ENCODE peak calls at places on chromosomes 2 and 18, in seven cellular contexts. K is adrenal gland, A is foreskin fibroblast, H is choroid plexus epithelial cell, J is upper lobe of right lung, Y is GM12865, C is body of pancreas. U is an unnamed sample.

GRCh38 chr2:24418166-24418843 is 58.0 kb upstream of the ITSN2 start:
- DNase-seq in K (no peak), A (no peak), H (no peak), J (no peak), Y (no peak), C (no peak), U (no peak)

GRCh38 chr18:11323359-11323819 is 174.0 kb upstream of the PIEZO2 start:
- DNase-seq in K (peak), A (peak), H (peak), J (no peak), Y (no peak), C (no peak), U (no peak)

GRCh38 chr2:198309673-198310280 is 505.4 kb downstream of the PLCL1 start:
- DNase-seq in K (peak), A (peak), H (peak), J (no peak), Y (peak), C (peak), U (peak)

GRCh38 chr2:16671760-16672159 is 6.1 kb upstream of the CYRIA start:
- DNase-seq in K (no peak), A (no peak), H (peak), J (no peak), Y (no peak), C (peak), U (no peak)

GRCh38 chr2:112161431-112162145 is 23.4 kb downstream of the FBLN7 start:
- DNase-seq in K (no peak), A (no peak), H (no peak), J (peak), Y (no peak), C (no peak), U (no peak)

GRCh38 chr2:6352906-6353515 is 512.7 kb downstream of the CMPK2 start:
- DNase-seq in K (peak), A (peak), H (peak), J (peak), Y (no peak), C (peak), U (no peak)

GRCh38 chr2:236673126-236673822 is 103.6 kb downstream of the ACKR3 start:
- DNase-seq in K (no peak), A (no peak), H (no peak), J (no peak), Y (no peak), C (no peak), U (no peak)

GRCh38 chr2:130878316-130878715 is 41.6 kb downstream of the ARHGEF4 start:
- DNase-seq in K (no peak), A (no peak), H (no peak), J (no peak), Y (no peak), C (no peak), U (no peak)

GRCh38 chr2:190477563-190478454 is 56.7 kb downstream of the NEMP2 start:
- DNase-seq in K (no peak), A (no peak), H (peak), J (no peak), Y (no peak), C (no peak), U (no peak)

GRCh38 chr2:184879671-184880070 is 281.3 kb downstream of the ZNF804A start:
- DNase-seq in K (no peak), A (no peak), H (peak), J (no peak), Y (no peak), C (no peak), U (no peak)

GRCh38 chr18:62759704-62760402 is 44.5 kb downstream of the PHLPP1 start:
- DNase-seq in K (no peak), A (peak), H (peak), J (no peak), Y (no peak), C (no peak), U (no peak)

GRCh38 chr2:43075054-43075593 is 151.3 kb downstream of the ZFP36L2 start:
- DNase-seq in K (peak), A (peak), H (peak), J (no peak), Y (no peak), C (peak), U (no peak)

GRCh38 chr18:28158083-28158581 is 18.8 kb downstream of the CDH2 start:
- DNase-seq in K (peak), A (no peak), H (peak), J (no peak), Y (no peak), C (no peak), U (no peak)

GRCh38 chr2:237310515-237311114 is 103.3 kb downstream of the COL6A3 start:
- DNase-seq in K (no peak), A (no peak), H (peak), J (no peak), Y (no peak), C (no peak), U (no peak)

GRCh38 chr2:152115952-152116351 is 17.1 kb upstream of the CACNB4 start:
- DNase-seq in K (no peak), A (no peak), H (peak), J (no peak), Y (no peak), C (no peak), U (no peak)

GRCh38 chr2:176139621-176140020 is 10.1 kb downstream of the HOXD8 start:
- DNase-seq in K (no peak), A (no peak), H (no peak), J (no peak), Y (no peak), C (no peak), U (no peak)
- H3K4me3 ChIP-seq in K (peak), A (no peak), H (no peak), J (peak), Y (no peak), C (no peak), U (no peak)

DNA sequence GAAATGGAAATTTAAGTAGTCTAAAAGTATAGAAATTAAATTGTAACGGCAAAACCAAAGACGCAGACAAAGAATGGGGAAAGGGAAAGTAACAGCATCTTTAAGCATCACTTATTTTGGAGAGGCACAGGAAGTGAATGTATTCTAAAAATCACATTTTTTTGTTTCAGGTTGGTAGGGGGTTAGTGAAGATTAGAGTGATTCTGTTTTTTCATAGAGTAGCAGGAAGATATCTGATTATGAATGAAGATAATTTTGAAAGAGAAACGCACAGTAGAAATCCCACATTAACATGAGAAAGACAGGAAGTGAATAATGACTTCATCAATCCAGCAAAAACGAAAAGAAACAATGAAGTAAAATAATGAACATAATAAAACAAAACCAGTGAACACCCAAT is 131.2 kb downstream of the STRN start:
- DNase-seq in K (no peak), A (no peak), H (no peak), J (no peak), Y (no peak), C (no peak), U (no peak)
- H3K4me3 ChIP-seq in K (no peak), A (no peak), H (no peak), J (no peak), Y (no peak), C (no peak), U (no peak)

GRCh38 chr2:65453916-65454315 is 21.5 kb upstream of the SPRED2 start:
- DNase-seq in K (no peak), A (no peak), H (no peak), J (no peak), Y (no peak), C (no peak), U (no peak)
- H3K4me3 ChIP-seq in K (no peak), A (no peak), H (no peak), J (no peak), Y (no peak), C (no peak), U (no peak)

DNA sequence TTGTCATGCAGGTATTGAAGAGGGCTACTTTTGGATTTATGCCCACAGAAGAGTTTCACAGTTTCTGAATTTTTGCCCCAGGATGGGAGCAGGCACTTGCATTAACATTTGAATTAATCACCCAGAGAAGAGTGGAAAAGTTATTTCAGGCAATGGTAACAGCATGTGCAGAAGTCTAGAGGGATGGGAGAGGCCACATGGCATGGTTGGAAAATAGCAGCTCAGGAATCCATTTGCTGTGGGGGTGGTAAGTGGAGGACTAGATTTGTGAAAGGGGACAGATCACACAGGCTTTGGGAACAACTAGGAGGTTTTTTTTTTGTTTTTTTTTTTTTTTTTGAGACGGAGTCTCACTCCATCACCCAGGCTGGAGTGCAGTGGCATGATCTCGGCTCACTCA is 65.2 kb downstream of the NEDD4L start:
- DNase-seq in K (no peak), A (no peak), H (no peak), J (no peak), Y (no peak), C (no peak), U (no peak)
- H3K4me3 ChIP-seq in K (no peak), A (no peak), H (no peak), J (no peak), Y (no peak), C (no peak), U (no peak)

GRCh38 chr2:98822301-98823164 is 91.6 kb upstream of the MGAT4A start:
- DNase-seq in K (no peak), A (no peak), H (no peak), J (peak), Y (no peak), C (peak), U (no peak)
- H3K4me3 ChIP-seq in K (peak), A (no peak), H (no peak), J (peak), Y (no peak), C (no peak), U (no peak)

DNA sequence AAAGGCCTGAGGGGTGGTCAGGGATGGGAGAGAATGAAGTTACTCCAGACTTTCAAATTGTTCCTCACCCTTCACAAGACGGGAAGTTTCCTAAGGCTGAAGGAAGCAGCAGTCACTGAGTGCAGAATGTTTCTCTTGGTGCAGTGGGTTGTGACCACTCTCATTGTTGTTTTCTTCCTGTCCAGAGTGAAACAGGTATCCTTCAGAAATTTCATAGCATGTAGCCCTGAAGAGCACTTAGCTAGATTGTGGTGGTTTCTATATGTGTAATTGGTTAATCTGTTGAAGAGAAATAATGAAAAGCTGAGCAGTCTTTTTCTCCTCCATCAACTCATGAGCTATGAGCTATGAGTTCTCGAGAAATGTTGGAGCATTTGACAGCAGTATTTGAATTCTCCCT is 96.8 kb downstream of the GPD2 start:
- DNase-seq in K (no peak), A (no peak), H (no peak), J (no peak), Y (peak), C (no peak), U (no peak)
- H3K4me3 ChIP-seq in K (no peak), A (no peak), H (no peak), J (no peak), Y (no peak), C (no peak), U (no peak)

GRCh38 chr2:232385660-232386489 is 7.3 kb downstream of the ALPP start:
- DNase-seq in K (no peak), A (peak), H (peak), J (peak), Y (no peak), C (no peak), U (no peak)
- H3K4me3 ChIP-seq in K (no peak), A (no peak), H (peak), J (peak), Y (no peak), C (no peak), U (no peak)

GRCh38 chr2:100924122-100924519 is 78.0 kb upstream of the RPL31 start:
- DNase-seq in K (no peak), A (no peak), H (no peak), J (no peak), Y (no peak), C (no peak), U (no peak)
- H3K4me3 ChIP-seq in K (peak), A (no peak), H (no peak), J (peak), Y (no peak), C (no peak), U (no peak)

DNA sequence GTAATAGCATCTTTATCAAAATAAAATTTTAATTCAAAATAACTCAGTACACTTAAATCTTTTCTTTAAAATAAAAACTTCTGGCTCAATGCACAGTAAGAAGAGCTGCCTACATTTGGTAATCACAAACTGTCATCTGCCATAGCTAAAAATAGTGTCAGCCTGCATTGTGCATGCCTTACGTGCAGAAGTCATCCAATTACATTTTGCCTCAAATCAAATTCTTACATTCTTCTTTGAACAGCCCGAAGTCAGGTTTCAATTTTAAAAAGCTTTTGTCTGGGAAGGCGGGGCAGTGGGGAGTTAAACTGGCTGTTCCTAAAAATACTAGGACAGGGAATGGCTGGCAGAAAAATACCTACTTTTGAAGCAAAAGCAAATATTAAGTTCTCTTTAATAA is 51.1 kb downstream of the RTN4 start:
- DNase-seq in K (peak), A (peak), H (peak), J (no peak), Y (no peak), C (no peak), U (peak)
- H3K4me3 ChIP-seq in K (peak), A (peak), H (no peak), J (no peak), Y (no peak), C (no peak), U (no peak)

GRCh38 chr2:215808996-215809395 is 204.4 kb downstream of the MREG start:
- DNase-seq in K (no peak), A (no peak), H (no peak), J (no peak), Y (no peak), C (no peak), U (no peak)

GRCh38 chr2:215811003-215811402 is 202.3 kb downstream of the MREG start:
- DNase-seq in K (no peak), A (no peak), H (no peak), J (no peak), Y (peak), C (no peak), U (no peak)

GRCh38 chr2:215808194-215808593 is 205.2 kb downstream of the MREG start:
- DNase-seq in K (no peak), A (no peak), H (no peak), J (no peak), Y (no peak), C (no peak), U (no peak)

GRCh38 chr2:215812966-215813365 is 200.4 kb downstream of the MREG start:
- DNase-seq in K (no peak), A (peak), H (peak), J (no peak), Y (no peak), C (no peak), U (no peak)

GRCh38 chr2:215811409-215812355 is 201.7 kb downstream of the MREG start:
- DNase-seq in K (no peak), A (no peak), H (no peak), J (no peak), Y (peak), C (no peak), U (peak)
- H3K4me3 ChIP-seq in K (no peak), A (no peak), H (no peak), J (no peak), Y (peak), C (no peak), U (no peak)

U was measured in Jurkat, Clone E6-1.